ENCODE peak calls at places on chromosomes 7 and 10, in five cellular contexts. D, Z, F, X and M are unnamed samples. For H3K9me3, the result is how much of the 10 kb centered on the place peaks cover.

GRCh38 chr7:100629117-100629711 is 12.1 kb downstream of the TFR2 start:
- DNase-seq in D (no peak), Z (no peak), F (peak), X (no peak), M (no peak)

GRCh38 chr7:66630529-66630928 is 1.8 kb downstream of the KCTD7 start:
- DNase-seq in D (no peak), Z (no peak), F (no peak), X (no peak), M (no peak)

GRCh38 chr10:13453896-13454295 is 74.9 kb downstream of the BEND7 start:
- DNase-seq in D (no peak), Z (no peak), F (no peak), X (no peak), M (no peak)

GRCh38 chr7:23852135-23852534 is 142.1 kb downstream of the STK31 start:
- DNase-seq in D (no peak), Z (no peak), F (no peak), X (no peak), M (no peak)

GRCh38 chr10:3526721-3527120 is 258.3 kb downstream of the KLF6 start:
- DNase-seq in D (no peak), Z (no peak), F (no peak), X (no peak), M (no peak)

GRCh38 chr7:92002720-92003119 is 62.1 kb downstream of the AKAP9 start:
- DNase-seq in D (no peak), Z (no peak), F (no peak), X (no peak), M (no peak)

GRCh38 chr7:17374157-17374556 is 75.7 kb downstream of the AHR start:
- DNase-seq in D (no peak), Z (no peak), F (no peak), X (no peak), M (no peak)

GRCh38 chr10:1374901-1375804 is 319.0 kb downstream of the WDR37 start:
- DNase-seq in D (no peak), Z (no peak), F (no peak), X (no peak), M (no peak)

GRCh38 chr10:124124769-124125161 is 31.4 kb upstream of the CHST15 start:
- DNase-seq in D (no peak), Z (no peak), F (no peak), X (no peak), M (no peak)

GRCh38 chr7:140005754-140006503 is 56.8 kb downstream of the PARP12 start:
- DNase-seq in D (no peak), Z (no peak), F (peak), X (no peak), M (no peak)

GRCh38 chr7:117666019-117666418 is 186.2 kb downstream of the CFTR start:
- DNase-seq in D (no peak), Z (no peak), F (no peak), X (no peak), M (no peak)

GRCh38 chr10:60444494-60445064 is 54.9 kb upstream of the ANK3 start:
- DNase-seq in D (no peak), Z (no peak), F (no peak), X (no peak), M (no peak)

GRCh38 chr10:34655286-34656170 is 159.6 kb downstream of the PARD3 start:
- DNase-seq in D (no peak), Z (no peak), F (no peak), X (no peak), M (no peak)

GRCh38 chr10:59880976-59881510 is 25.3 kb downstream of the CCDC6 start:
- DNase-seq in D (no peak), Z (no peak), F (no peak), X (no peak), M (peak)

GRCh38 chr10:2944788-2945187 is 122.6 kb upstream of the PFKP start:
- DNase-seq in D (no peak), Z (no peak), F (no peak), X (no peak), M (no peak)

GRCh38 chr7:24574365-24574764 is 1.1 kb downstream of the PALS2 start:
- DNase-seq in D (no peak), Z (no peak), F (no peak), X (no peak), M (no peak)

GRCh38 chr10:51879238-51879637 is 179.8 kb upstream of the CSTF2T start:
- DNase-seq in D (peak), Z (no peak), F (no peak), X (no peak), M (no peak)

GRCh38 chr7:128928159-128928558 is 9.6 kb upstream of the IRF5 start:
- DNase-seq in D (no peak), Z (no peak), F (no peak), X (no peak), M (no peak)

GRCh38 chr7:45203947-45204445 is 46.4 kb downstream of the RAMP3 start:
- DNase-seq in D (no peak), Z (no peak), F (no peak), X (no peak), M (no peak)

GRCh38 chr7:130883928-130884327 is 149.9 kb upstream of the KLF14 start:
- DNase-seq in D (no peak), Z (no peak), F (no peak), X (no peak), M (no peak)

GRCh38 chr7:81606078-81606863 is 163.6 kb downstream of the HGF start:
- DNase-seq in D (no peak), Z (no peak), F (no peak), X (no peak), M (no peak)

GRCh38 chr10:130654726-130655125 is 518.5 kb downstream of the GLRX3 start:
- DNase-seq in D (no peak), Z (no peak), F (no peak), X (no peak), M (no peak)

GRCh38 chr10:130652964-130653578 is 516.9 kb downstream of the GLRX3 start:
- DNase-seq in D (no peak), Z (no peak), F (no peak), X (no peak), M (no peak)

GRCh38 chr10:130656582-130657133 is 520.5 kb downstream of the GLRX3 start:
- DNase-seq in D (no peak), Z (no peak), F (no peak), X (no peak), M (no peak)

GRCh38 chr10:130656187-130656575 is 520.0 kb downstream of the GLRX3 start:
- DNase-seq in D (no peak), Z (no peak), F (no peak), X (no peak), M (no peak)

GRCh38 chr10:130655313-130656186 is 519.4 kb downstream of the GLRX3 start:
- DNase-seq in D (no peak), Z (no peak), F (no peak), X (no peak), M (no peak)
- H3K9me3 ChIP-seq in D (under half), Z (under half), F (under half), X (under half), M (under half)

DNA sequence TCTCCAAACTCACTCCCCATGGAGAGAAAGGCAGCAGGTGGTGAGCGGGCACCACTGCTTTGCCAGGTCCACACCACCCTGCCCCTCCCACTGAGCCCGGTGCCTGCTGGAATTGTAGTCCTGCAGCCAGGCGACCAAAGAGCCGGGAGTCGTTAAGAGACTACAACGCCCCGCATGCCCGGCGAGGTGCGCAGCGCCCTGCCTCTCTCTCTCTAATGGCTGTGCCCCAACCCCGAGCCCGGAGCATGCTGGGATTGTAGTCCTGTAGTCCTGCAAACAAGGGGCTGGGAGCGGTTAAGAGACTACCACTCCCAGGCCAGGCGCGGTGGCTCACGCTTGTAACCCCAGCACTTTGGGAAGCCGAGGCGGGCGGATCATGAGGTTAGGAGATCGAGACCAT is 8.1 kb upstream of the ZNF727 start:
- DNase-seq in D (no peak), Z (no peak), F (no peak), X (no peak), M (no peak)
- H3K9me3 ChIP-seq in D (under half), Z (under half), F (under half), X (under half), M (under half)

DNA sequence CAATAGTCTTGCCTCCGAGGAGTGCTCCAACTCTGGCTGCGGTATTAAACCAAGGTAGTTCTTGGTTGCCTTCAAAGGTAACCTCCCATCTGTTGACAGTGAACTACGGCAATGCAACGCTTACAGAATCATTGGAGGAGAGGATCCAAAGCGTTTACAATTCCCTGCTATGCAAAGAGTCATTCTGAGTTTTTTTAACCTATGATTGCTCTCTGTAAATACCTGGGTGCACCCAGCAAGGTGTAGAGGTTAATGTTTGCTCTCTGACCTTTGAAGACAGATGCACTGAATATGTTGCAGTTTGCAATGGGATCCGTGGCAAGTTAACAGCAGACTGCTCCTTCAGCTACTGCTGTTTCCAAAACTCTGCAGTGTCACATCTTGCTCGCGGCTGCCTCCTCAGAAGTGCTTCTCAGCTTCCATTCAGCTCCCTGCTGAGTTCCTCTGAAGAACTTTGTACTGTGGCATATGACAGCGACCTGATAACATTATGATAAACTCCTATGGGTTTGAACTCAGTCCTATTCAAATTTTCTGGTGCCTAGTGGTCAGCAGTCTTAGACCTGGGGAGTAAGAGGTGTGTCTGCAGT is 29.0 kb downstream of the KIAA1217 start:
- DNase-seq in D (no peak), Z (no peak), F (no peak), X (no peak), M (no peak)
- H3K9me3 ChIP-seq in D (under half), Z (under half), F (under half), X (under half), M (under half)

DNA sequence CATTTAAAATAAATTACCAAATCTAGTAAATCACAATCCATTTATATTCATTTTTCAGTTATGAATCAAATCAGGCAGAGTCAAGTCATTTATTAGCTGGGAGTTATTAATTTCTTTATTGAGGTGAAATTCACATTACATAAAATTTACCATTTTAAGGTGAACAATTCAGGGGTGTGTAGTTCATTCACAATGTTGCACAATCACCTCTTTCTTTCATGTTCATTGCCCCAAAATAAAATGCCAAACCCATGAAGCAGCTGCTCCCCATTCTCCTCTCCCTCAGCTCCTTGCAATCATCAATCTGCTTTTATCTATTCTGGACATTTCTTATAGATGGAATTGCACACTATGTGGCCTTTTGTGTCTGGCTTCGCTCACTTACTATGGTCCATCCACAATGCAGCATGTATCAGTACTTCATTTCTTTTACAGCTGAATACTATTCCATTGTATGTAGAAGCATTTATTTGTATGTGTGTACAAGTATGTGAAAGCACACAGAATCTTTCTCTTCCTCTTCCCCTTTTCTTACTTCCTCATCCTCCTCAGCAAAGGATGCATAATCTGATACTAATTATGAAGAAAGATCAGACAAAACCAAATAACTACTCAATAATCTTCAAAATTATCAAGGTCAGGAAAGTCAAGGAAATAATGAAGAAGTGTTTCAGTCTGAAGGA is 60.6 kb downstream of the LMBR1 start:
- DNase-seq in D (no peak), Z (no peak), F (no peak), X (no peak), M (no peak)
- H3K9me3 ChIP-seq in D (under half), Z (under half), F (under half), X (under half), M (under half)

DNA sequence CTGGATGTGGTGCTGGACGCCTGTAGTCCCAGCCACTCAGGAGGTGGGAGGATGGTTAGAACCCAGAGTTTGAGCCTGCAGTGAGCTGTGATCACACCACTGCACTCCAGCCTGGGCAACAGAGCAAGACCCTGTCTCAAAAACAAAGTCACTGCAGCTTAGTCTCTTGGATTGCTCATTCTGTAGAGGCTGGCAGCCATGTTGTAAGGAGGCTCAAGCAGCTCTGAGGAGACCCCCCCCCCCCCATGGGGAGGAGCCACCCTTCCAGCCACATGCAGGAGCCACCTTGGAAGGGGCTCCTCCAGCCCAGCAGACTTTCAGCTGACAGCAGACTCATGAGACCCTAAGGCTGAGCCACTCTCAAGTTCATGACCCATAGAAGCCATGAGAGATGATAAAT is 68.4 kb downstream of the FOXL3 start:
- DNase-seq in D (no peak), Z (no peak), F (no peak), X (no peak), M (no peak)
- H3K9me3 ChIP-seq in D (under half), Z (under half), F (under half), X (under half), M (under half)

GRCh38 chr7:64528770-64529169 is 34.1 kb downstream of the ZNF680 start:
- DNase-seq in D (no peak), Z (no peak), F (no peak), X (no peak), M (no peak)

DNA sequence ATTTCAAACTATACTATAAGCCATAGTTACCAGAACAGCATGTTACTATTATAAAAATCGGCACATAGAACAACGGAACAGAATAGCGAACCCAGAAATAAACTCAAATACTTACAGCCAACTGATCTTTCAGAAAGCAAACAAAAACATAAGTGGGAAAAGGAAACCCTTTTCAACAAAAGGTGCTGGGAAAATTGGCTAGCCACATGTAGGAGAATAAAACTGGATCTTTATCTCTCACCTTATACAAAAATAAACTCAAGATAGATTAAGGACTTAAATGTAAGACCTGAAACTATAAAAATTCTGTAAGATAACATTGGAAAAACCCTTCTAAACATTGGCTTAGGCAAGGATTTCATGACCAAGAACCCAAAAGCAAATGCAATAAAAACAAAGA is 29.1 kb downstream of the ZNF680 start:
- DNase-seq in D (no peak), Z (no peak), F (no peak), X (no peak), M (no peak)
- H3K9me3 ChIP-seq in D (under half), Z (under half), F (under half), X (half or more), M (under half)

GRCh38 chr7:86708334-86708733 is 64.6 kb downstream of the GRM3 start:
- DNase-seq in D (no peak), Z (no peak), F (no peak), X (no peak), M (no peak)
- H3K9me3 ChIP-seq in D (under half), Z (under half), F (under half), X (under half), M (under half)